ENCODE peak calls at places on chromosomes 11 and 22, in five cellular contexts. J is HTR-8/SVneo, S is caudate nucleus, A is AG08396, D is NCI-H1105 treated with DMSO at 0.1 percent for 48 hours. F is an unnamed sample.

GRCh38 chr11:102229510-102230119 is 87.7 kb upstream of the BIRC3 start:
- DNase-seq in J (no peak), S (no peak), A (no peak), D (no peak), F (no peak)

GRCh38 chr11:3995949-3996554 is 98.5 kb upstream of the RRM1 start:
- DNase-seq in A (peak), D (no peak), J (peak), S (no peak), F (peak)

GRCh38 chr11:67614730-67615454 is 8.2 kb downstream of the NDUFV1 start:
- DNase-seq in S (no peak), J (no peak), A (no peak), D (no peak), F (no peak)

GRCh38 chr11:133191931-133192330 is 340.4 kb downstream of the OPCML start:
- DNase-seq in A (no peak), S (no peak), J (no peak), D (no peak), F (no peak)

GRCh38 chr11:65894034-65894591 is 3.6 kb downstream of the CCDC85B start:
- DNase-seq in J (no peak), S (no peak), A (no peak), D (no peak), F (no peak)

GRCh38 chr11:72584293-72584921 is 89.8 kb downstream of the PDE2A start:
- DNase-seq in J (no peak), S (no peak), A (peak), D (no peak), F (no peak)

GRCh38 chr11:69005631-69006368 is 7.2 kb downstream of the MRGPRF start:
- DNase-seq in D (no peak), S (no peak), A (no peak), J (no peak), F (no peak)

GRCh38 chr11:19739872-19740271 is 27.2 kb downstream of the NAV2 start:
- DNase-seq in J (no peak), S (no peak), A (no peak), D (no peak), F (no peak)

GRCh38 chr22:34319346-34319745 is 399.1 kb upstream of the LARGE1 start:
- DNase-seq in A (no peak), S (no peak), J (no peak), D (no peak), F (no peak)

GRCh38 chr22:38069372-38070249 is 12.4 kb downstream of the PICK1 start:
- DNase-seq in A (peak), D (no peak), J (no peak), S (peak), F (no peak)

GRCh38 chr11:70525466-70525865 is 127.1 kb downstream of the CTTN start:
- DNase-seq in D (no peak), J (no peak), A (no peak), S (no peak), F (no peak)

GRCh38 chr11:70334351-70334995 is 63.9 kb upstream of the CTTN start:
- DNase-seq in S (no peak), D (no peak), A (no peak), J (no peak), F (no peak)

GRCh38 chr22:46328066-46328465 is 7.4 kb upstream of the TRMU start:
- DNase-seq in J (no peak), S (no peak), A (no peak), D (no peak), F (no peak)

GRCh38 chr22:23414727-23415489 is 165.2 kb downstream of the IGLL1 start:
- DNase-seq in J (no peak), A (no peak), S (no peak), D (no peak), F (no peak)

GRCh38 chr11:83663446-83663845 is 377.3 kb upstream of the CCDC90B start:
- DNase-seq in A (no peak), S (no peak), D (no peak), J (no peak), F (no peak)

GRCh38 chr11:14578551-14578956 is 58.4 kb upstream of the PSMA1 start:
- DNase-seq in A (no peak), J (no peak), D (peak), S (no peak), F (no peak)

GRCh38 chr22:36379593-36380361 is 8.0 kb downstream of the MYH9 start:
- DNase-seq in J (no peak), S (no peak), A (no peak), D (no peak), F (no peak)

GRCh38 chr11:113675565-113675964 is 30.5 kb downstream of the TMPRSS5 start:
- DNase-seq in A (no peak), D (no peak), S (no peak), J (no peak), F (no peak)

GRCh38 chr11:66978229-66978628 is 3.1 kb downstream of the C11orf86 start:
- DNase-seq in A (no peak), D (no peak), J (no peak), S (no peak), F (no peak)

GRCh38 chr11:68044145-68044813 is 5.5 kb downstream of the TCIRG1 start:
- DNase-seq in S (no peak), J (no peak), D (no peak), A (peak), F (no peak)

GRCh38 chr22:27327497-27327896 is 474.1 kb downstream of the MN1 start:
- DNase-seq in D (no peak), A (no peak), S (no peak), J (no peak), F (no peak)

GRCh38 chr11:116500833-116501622 is 271.8 kb downstream of the BUD13 start:
- DNase-seq in S (no peak), J (no peak), A (no peak), D (peak), F (no peak)

F was measured in H54.